ENCODE peak calls at places on chromosomes 12 and 14, in six cellular contexts. K, Q, H, V, L and Z are unnamed samples.

GRCh38 chr12:110577717-110578521 is 5.2 kb downstream of the PPTC7 start:
- DNase-seq in K (peak), Q (no peak), H (peak), V (no peak), L (peak), Z (no peak)

GRCh38 chr14:103735022-103735421 is 19.4 kb downstream of the ZFYVE21 start:
- DNase-seq in K (no peak), Q (no peak), H (no peak), V (peak), L (no peak), Z (peak)

GRCh38 chr12:109698820-109699219 is 14.8 kb upstream of the FAM222A start:
- DNase-seq in K (no peak), Q (no peak), H (no peak), V (no peak), L (no peak), Z (no peak)

GRCh38 chr12:29572938-29573337 is 75.5 kb upstream of the OVCH1 start:
- DNase-seq in K (no peak), Q (no peak), H (no peak), V (no peak), L (no peak), Z (no peak)

GRCh38 chr12:25723921-25724491 is 170.9 kb upstream of the LMNTD1 start:
- DNase-seq in K (no peak), Q (no peak), H (no peak), V (no peak), L (no peak), Z (no peak)

GRCh38 chr14:95044463-95045254 is 112.7 kb downstream of the DICER1 start:
- DNase-seq in K (no peak), Q (no peak), H (no peak), V (no peak), L (no peak), Z (peak)

GRCh38 chr14:76337619-76338545 is 38.1 kb upstream of the ESRRB start:
- DNase-seq in K (no peak), Q (no peak), H (no peak), V (peak), L (peak), Z (no peak)

GRCh38 chr12:27436029-27436428 is 10.5 kb upstream of the SMCO2 start:
- DNase-seq in K (no peak), Q (peak), H (no peak), V (no peak), L (no peak), Z (no peak)

GRCh38 chr12:106999444-106999843 is 12.5 kb upstream of the MTERF2 start:
- DNase-seq in K (no peak), Q (no peak), H (no peak), V (peak), L (no peak), Z (no peak)

GRCh38 chr14:91814317-91814716 is 53.0 kb downstream of the TC2N start:
- DNase-seq in K (no peak), Q (no peak), H (no peak), V (no peak), L (no peak), Z (no peak)